ENCODE peak calls at places on chromosomes 4 and X, in eight cellular contexts. U is activated T-helper 2 cell treated with anti-CD3 and anti-CD28 coated beads, Interferon-gamma antibody, Interleukin-2, Interleukin-4, amounts not matched to agents 10 μg/mL and 5 μg/mL and 100 μg/mL, durations not matched to agents 14 hours and 24 hours and 36 hours; D is activated CD4-positive, alpha-beta T cell treated with anti-CD3 and anti-CD28 coated beads for 24 hours; I is hepatic stellate cell; X is activated T-cell treated with anti-CD3 and anti-CD28 coated beads for 1 hour; W is T-helper 2 cell; L is CD8-positive, alpha-beta T cell; T is SW480. R is an unnamed sample.

GRCh38 chrX:81202413-81202794 is 502 bp downstream of the SH3BGRL start:
- DNase-seq in U (no peak), D (no peak), I (no peak), X (no peak), W (no peak), L (no peak), T (no peak), R (no peak)

GRCh38 chr4:8909548-8909947 is 37.9 kb upstream of the HMX1 start:
- DNase-seq in U (no peak), D (no peak), I (no peak), X (no peak), W (no peak), L (peak), T (no peak), R (no peak)

GRCh38 chrX:352181-352580 is 33.6 kb upstream of the GTPBP6 start:
- DNase-seq in U (no peak), D (no peak), I (no peak), X (no peak), W (no peak), L (no peak), T (no peak), R (no peak)

GRCh38 chr4:101414496-101414895 is 67.2 kb upstream of the PPP3CA start:
- DNase-seq in U (no peak), D (no peak), I (no peak), X (no peak), W (no peak), L (no peak), T (no peak), R (no peak)

GRCh38 chrX:130025256-130025655 is 42.8 kb downstream of the BCORL1 start:
- DNase-seq in U (no peak), D (no peak), I (no peak), X (no peak), W (no peak), L (no peak), T (no peak), R (no peak)

GRCh38 chr4:121217385-121217784 is 53.3 kb upstream of the TNIP3 start:
- DNase-seq in U (no peak), D (no peak), I (no peak), X (no peak), W (no peak), L (no peak), T (no peak), R (no peak)

GRCh38 chrX:71603618-71604017 is 14.7 kb downstream of the CXCR3 start:
- DNase-seq in U (no peak), D (no peak), I (no peak), X (no peak), W (no peak), L (peak), T (no peak), R (no peak)

GRCh38 chrX:109782994-109783711 is 50.1 kb upstream of the ACSL4 start:
- DNase-seq in U (no peak), D (no peak), I (no peak), X (no peak), W (no peak), L (no peak), T (no peak), R (no peak)

GRCh38 chr4:146333187-146333894 is 119.0 kb downstream of the REELD1 start:
- DNase-seq in U (no peak), D (no peak), I (no peak), X (no peak), W (no peak), L (no peak), T (peak), R (no peak)

GRCh38 chr4:103018391-103019318 is 850 bp downstream of the SLC9B1 start:
- DNase-seq in U (no peak), D (no peak), I (peak), X (no peak), W (no peak), L (no peak), T (peak), R (no peak)

GRCh38 chr4:98773638-98774037 is 115.2 kb upstream of the TSPAN5 start:
- DNase-seq in U (no peak), D (no peak), I (no peak), X (no peak), W (no peak), L (no peak), T (no peak), R (no peak)

R was measured in stimulated activated CD4-positive, alpha-beta T cell treated with anti-CD3 and anti-CD28 coated beads, Interleukin-2, amount 100 ng/mL, for 48 hours.